ENCODE peak calls at places on chromosomes 7 and 10, in nine cellular contexts. R is adrenal gland, Y is body of pancreas, D is heart left ventricle, G is A549, E is K562, M is transverse colon, A is right lobe of liver, H is H54. B is an unnamed sample.

GRCh38 chr7:130906575-130906974 is 172.6 kb upstream of the KLF14 start:
- DNase-seq in R (no peak), Y (no peak), D (no peak), G (no peak), E (no peak), M (no peak), A (peak), H (no peak), B (no peak)

GRCh38 chr10:113000454-113000853 is 50.4 kb downstream of the TCF7L2 start:
- DNase-seq in R (no peak), Y (no peak), D (no peak), G (no peak), E (no peak), M (no peak), A (peak), H (no peak), B (no peak)

GRCh38 chr10:46525177-46525823 is 31.2 kb downstream of the GPRIN2 start:
- DNase-seq in R (peak), Y (peak), D (no peak), G (peak), E (no peak), M (peak), A (peak), H (peak), B (no peak)

GRCh38 chr7:88176190-88176589 is 43.6 kb downstream of the SRI start:
- DNase-seq in R (no peak), Y (no peak), D (no peak), G (no peak), E (no peak), M (no peak), A (no peak), H (no peak), B (no peak)

GRCh38 chr10:79292789-79293746 is 54.2 kb upstream of the PPIF start:
- DNase-seq in R (no peak), Y (no peak), D (no peak), G (peak), E (peak), M (no peak), A (no peak), H (peak), B (no peak)

GRCh38 chr10:87925570-87925969 is 62.1 kb downstream of the PTEN start:
- DNase-seq in R (no peak), Y (no peak), D (no peak), G (no peak), E (no peak), M (no peak), A (no peak), H (no peak), B (no peak)

GRCh38 chr7:1679326-1679965 is 9.4 kb downstream of the ELFN1 start:
- DNase-seq in R (no peak), Y (no peak), D (no peak), G (no peak), E (no peak), M (no peak), A (peak), H (no peak), B (no peak)

GRCh38 chr10:131895116-131895515 is 5.7 kb upstream of the PPP2R2D start:
- DNase-seq in R (no peak), Y (no peak), D (no peak), G (no peak), E (no peak), M (no peak), A (no peak), H (no peak), B (no peak)

GRCh38 chr7:17085186-17085585 is 203.4 kb upstream of the AGR3 start:
- DNase-seq in R (no peak), Y (no peak), D (no peak), G (no peak), E (no peak), M (no peak), A (no peak), H (no peak), B (no peak)

GRCh38 chr10:4772202-4772570 is 53.8 kb upstream of the AKR1E2 start:
- DNase-seq in R (no peak), Y (no peak), D (no peak), G (no peak), E (no peak), M (no peak), A (no peak), H (no peak), B (no peak)

GRCh38 chr10:103734731-103735130 is 120.6 kb downstream of the SH3PXD2A start:
- DNase-seq in R (no peak), Y (no peak), D (no peak), G (no peak), E (no peak), M (no peak), A (no peak), H (no peak), B (no peak)

GRCh38 chr10:91104185-91105041 is 116.0 kb upstream of the PCGF5 start:
- DNase-seq in R (peak), Y (no peak), D (peak), G (no peak), E (peak), M (no peak), A (no peak), H (no peak), B (no peak)

GRCh38 chr10:132575320-132576201 is 38.0 kb downstream of the INPP5A start:
- DNase-seq in R (no peak), Y (no peak), D (no peak), G (no peak), E (no peak), M (no peak), A (peak), H (peak), B (no peak)

GRCh38 chr10:122591736-122592135 is 31.2 kb downstream of the DMBT1 start:
- DNase-seq in R (no peak), Y (no peak), D (no peak), G (no peak), E (no peak), M (no peak), A (no peak), H (no peak), B (no peak)

GRCh38 chr7:119969054-119969453 is 303.9 kb upstream of the KCND2 start:
- DNase-seq in R (no peak), Y (no peak), D (no peak), G (no peak), E (no peak), M (no peak), A (no peak), H (no peak), B (no peak)

GRCh38 chr10:1255166-1255565 is 199.0 kb downstream of the WDR37 start:
- DNase-seq in R (no peak), Y (no peak), D (no peak), G (no peak), E (no peak), M (no peak), A (no peak), H (peak), B (no peak)

GRCh38 chr7:150939052-150939810 is 38.9 kb downstream of the KCNH2 start:
- DNase-seq in R (no peak), Y (no peak), D (no peak), G (no peak), E (no peak), M (no peak), A (no peak), H (no peak), B (no peak)

GRCh38 chr7:79217468-79217867 is 236.0 kb downstream of the MAGI2 start:
- DNase-seq in R (no peak), Y (no peak), D (no peak), G (no peak), E (no peak), M (no peak), A (no peak), H (no peak), B (no peak)

GRCh38 chr7:97846945-97847344 is 25.3 kb downstream of the ASNS start:
- DNase-seq in R (no peak), Y (no peak), D (no peak), G (no peak), E (no peak), M (no peak), A (no peak), H (no peak), B (no peak)

GRCh38 chr10:97891497-97892167 is 42.0 kb downstream of the GOLGA7B start:
- DNase-seq in R (no peak), Y (no peak), D (no peak), G (no peak), E (no peak), M (no peak), A (no peak), H (no peak), B (no peak)

GRCh38 chr10:60048146-60048545 is 141.8 kb upstream of the CCDC6 start:
- DNase-seq in R (no peak), Y (peak), D (no peak), G (no peak), E (no peak), M (peak), A (no peak), H (no peak), B (no peak)

DNA sequence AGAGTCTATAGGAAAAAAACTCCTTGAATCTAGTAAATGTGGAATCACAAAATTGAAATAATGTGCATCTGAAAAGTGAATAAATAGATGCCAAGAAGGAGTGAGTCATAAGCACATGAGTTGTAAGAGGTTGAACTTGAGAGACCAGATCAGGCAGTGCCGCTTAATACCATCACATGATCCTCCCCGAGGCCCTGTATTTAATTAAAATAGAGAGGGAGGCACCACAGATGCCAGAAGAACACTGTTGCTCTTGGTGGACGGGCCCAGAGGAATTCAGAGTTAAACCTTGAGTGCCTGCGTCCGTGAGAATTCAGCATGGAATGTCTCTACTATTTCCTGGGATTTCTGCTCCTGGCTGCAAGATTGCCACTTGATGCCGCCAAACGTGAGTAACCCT is at the start of gene GPNMB:
- DNase-seq in R (peak), Y (no peak), D (peak), G (no peak), E (no peak), M (peak), A (no peak), H (peak), B (no peak)
- TF ChIP-seq POLR2A in R (no peak), Y (no peak), D (no peak), G (no peak), E (no peak), M (peak), A (peak), H (no peak), B (peak)

GRCh38 chr10:52314007-52314821 is at the start of gene DKK1:
- DNase-seq in R (peak), Y (peak), D (peak), G (peak), E (no peak), M (peak), A (peak), H (peak), B (no peak)
- TF ChIP-seq POLR2A in R (no peak), Y (no peak), D (no peak), G (peak), E (no peak), M (no peak), A (no peak), H (peak), B (no peak)

DNA sequence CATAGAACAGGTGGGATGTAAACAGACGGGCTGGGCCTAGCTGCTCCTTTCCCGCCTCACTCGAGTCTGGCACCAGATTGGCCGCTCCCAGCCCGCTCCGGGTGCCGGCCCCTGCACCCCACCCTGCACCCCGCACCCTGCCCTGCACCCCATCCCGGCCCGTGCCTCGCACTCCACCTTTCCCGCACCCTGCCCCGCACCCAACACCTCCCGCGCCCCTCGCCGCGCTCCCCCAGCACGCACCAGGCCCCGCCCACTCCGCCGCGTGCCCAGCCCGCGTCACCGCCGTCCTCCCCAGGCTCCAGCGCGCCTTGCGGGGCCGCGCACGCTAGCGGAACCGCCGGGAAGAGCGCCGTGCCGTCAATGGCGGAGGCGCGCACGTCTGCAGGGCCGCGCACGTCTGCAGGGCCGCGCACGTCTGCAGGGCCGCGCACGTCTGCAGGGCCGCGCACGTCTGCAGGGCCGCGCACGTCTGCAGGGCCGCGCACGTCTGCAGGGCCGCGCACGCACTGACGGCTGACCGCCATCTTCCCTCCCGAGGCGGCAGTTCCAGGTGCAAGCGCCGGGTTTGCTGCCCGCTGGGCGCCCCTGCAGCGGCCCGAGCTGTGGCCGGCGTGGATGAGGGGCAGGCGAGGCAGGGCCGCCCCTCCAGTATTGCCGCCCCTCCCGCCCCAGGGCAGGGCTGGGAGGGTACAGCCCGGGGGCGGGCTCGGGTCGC is at the start of gene UBE3C:
- DNase-seq in R (peak), Y (peak), D (peak), G (peak), E (peak), M (peak), A (peak), H (peak), B (peak)
- TF ChIP-seq POLR2A in R (peak), Y (peak), D (peak), G (peak), E (peak), M (peak), A (peak), H (peak), B (no peak)

GRCh38 chr7:78018541-78019456 is 220.2 kb downstream of the PHTF2 start:
- DNase-seq in R (peak), Y (peak), D (peak), G (peak), E (no peak), M (peak), A (no peak), H (peak), B (no peak)

GRCh38 chr7:78019457-78020130 is 221.0 kb downstream of the PHTF2 start:
- DNase-seq in R (peak), Y (peak), D (peak), G (peak), E (peak), M (peak), A (peak), H (peak), B (peak)

GRCh38 chr7:78020874-78021249 is 222.3 kb downstream of the PHTF2 start:
- DNase-seq in R (no peak), Y (no peak), D (no peak), G (no peak), E (no peak), M (no peak), A (no peak), H (no peak), B (no peak)

GRCh38 chr7:78022165-78022564 is 223.6 kb downstream of the PHTF2 start:
- DNase-seq in R (no peak), Y (no peak), D (no peak), G (no peak), E (no peak), M (no peak), A (no peak), H (no peak), B (no peak)

DNA sequence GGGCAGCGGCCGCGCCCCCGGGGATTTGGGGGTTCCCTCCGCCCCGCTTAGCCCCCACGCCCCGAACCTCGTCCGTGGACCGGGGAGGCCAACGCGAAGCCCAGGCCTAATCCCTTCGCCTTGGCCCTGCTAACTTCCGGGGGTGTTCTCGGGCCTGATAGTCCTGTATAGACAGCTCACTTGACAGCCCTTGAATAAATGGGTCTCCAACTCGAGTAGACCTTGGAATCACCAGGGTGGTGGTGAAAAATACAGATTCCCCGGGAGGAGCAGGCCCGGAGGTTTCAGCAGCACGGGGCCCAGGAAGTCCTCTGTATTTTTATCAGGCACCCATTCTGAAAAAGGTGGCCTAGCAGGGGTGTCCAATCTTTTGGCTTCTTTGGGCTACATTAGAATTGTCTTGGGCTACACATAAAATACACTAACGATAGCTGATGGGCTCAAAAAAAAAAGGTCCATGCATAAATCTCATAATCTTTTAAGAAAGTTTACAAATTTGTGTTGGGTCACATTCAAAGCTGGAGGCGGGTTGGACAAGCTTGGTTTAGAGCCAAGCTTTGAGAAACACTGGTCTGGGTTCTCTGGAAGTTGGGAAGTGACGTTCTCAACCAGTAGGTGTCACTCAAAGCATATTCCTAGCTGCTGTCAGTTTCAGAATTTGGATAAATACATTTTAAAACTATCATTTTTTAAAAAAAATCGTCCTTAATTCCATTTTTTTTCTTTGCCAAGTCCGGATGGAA is 221.7 kb downstream of the PHTF2 start:
- DNase-seq in R (peak), Y (peak), D (peak), G (peak), E (peak), M (peak), A (peak), H (peak), B (no peak)
- TF ChIP-seq POLR2A in R (no peak), Y (no peak), D (no peak), G (no peak), E (no peak), M (no peak), A (no peak), H (no peak), B (no peak)

DNA sequence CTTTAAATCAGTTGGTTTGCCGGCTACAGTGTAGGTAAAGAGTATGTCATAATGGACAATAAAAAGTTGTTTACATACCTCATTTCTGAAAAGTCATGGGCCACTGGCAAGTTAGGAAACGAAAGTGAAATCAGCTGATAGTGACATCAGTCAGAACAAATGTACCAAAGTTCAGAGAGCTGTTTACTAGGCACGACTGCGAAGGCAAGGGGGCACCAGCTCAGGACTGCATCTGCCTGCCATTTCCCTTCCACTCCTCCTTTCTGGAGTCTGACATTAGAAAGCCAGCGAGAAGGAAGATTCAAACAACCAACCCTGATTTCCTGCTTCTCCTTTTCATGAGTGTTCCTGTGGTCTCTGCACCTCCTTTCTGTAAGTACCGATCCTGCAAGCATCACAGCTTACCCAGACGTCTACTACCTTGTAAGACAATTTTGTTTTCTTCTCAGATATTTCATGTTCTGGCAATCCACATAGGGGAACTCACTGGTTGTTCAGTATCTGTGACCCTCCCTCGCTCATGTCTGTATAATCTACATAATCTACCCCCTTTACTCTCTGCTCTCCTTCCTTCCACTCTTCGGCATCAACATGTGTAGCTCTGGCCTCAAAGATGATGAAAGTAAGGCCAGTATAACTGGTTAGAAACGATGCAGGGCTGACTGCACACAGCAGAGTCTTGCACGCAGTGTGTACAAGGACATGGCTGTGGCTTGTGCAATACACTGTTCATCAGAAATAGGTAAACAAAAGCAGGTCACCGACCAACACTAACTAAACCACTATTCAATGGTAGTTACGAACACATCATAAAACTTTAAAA is at the start of gene TMEM140:
- DNase-seq in R (no peak), Y (peak), D (peak), G (no peak), E (no peak), M (peak), A (peak), H (no peak), B (no peak)
- TF ChIP-seq POLR2A in R (no peak), Y (peak), D (peak), G (no peak), E (no peak), M (peak), A (peak), H (no peak), B (no peak)

DNA sequence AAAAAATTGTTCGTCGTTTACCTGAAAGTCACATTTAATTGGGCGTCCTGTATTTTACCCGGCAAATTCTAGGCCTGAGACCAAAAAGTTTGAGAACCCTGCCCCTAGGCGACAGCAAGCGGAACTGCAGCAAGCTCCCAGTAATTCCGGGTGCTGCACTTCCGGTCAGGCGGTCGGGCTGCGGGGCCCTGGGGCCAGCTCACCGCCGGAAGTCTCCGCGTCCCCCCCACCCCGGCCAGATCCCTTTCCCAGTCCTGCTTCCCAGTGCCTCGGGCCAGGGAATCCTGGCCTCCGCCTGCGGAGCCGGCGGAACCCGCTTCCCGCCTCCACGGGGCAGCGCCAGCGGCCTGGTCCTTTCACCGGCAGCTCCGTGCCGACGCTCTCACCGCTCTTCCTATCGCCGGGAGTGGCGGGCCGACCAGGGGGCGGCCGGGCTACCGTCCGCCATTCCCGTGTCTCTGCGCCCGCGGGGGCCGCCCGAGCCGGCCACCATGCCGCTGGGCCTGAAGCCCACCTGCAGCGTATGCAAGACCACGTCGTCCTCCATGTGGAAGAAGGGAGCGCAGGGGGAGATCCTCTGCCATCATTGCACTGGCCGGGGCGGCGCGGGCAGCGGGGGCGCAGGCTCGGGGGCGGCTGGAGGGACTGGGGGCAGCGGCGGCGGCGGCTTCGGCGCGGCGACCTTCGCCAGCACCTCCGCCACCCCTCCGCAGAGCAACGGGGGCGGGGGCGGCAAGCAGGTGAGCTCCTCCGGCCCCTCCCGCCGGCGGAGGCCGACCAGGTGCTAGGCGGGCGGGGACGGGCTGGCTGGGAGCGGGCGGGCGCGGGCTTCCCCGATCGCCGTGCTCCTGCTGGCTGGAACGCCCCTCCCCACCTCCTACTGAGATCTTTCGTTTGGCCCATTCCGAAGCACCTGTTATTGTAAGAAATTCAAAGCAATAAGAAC is at the start of gene GATAD1:
- DNase-seq in R (peak), Y (peak), D (peak), G (peak), E (peak), M (peak), A (peak), H (peak), B (peak)
- TF ChIP-seq POLR2A in R (peak), Y (peak), D (peak), G (peak), E (peak), M (peak), A (peak), H (peak), B (peak)

B was measured in esophagus squamous epithelium.